ENCODE peak calls at places on chromosomes 13 and 19, in nine cellular contexts. One of them, this sample, is unnamed.
A peak's percentile ranks its signal among the peaks of the same experiment; 100 is the strongest.

GRCh38 chr13:89923731-89924130 is 1423.8 kb upstream of the MIR17HG start:
- DNase-seq in GM13976: no peak
- DNase-seq in activated CD8-positive, alpha-beta T cell treated with anti-CD3 and anti-CD28 coated beads for 36 hours: no peak
- DNase-seq in body of pancreas: no peak
- DNase-seq in ascending aorta: no peak
- DNase-seq in AG04449: no peak
- DNase-seq in CD8-positive, alpha-beta T cell: no peak
- DNase-seq in lower lobe of right lung: no peak
- DNase-seq in hepatocyte: no peak
- DNase-seq in this sample: no peak

GRCh38 chr13:66899955-66900354 is 330.2 kb downstream of the PCDH9 start:
- DNase-seq in GM13976: no peak
- DNase-seq in activated CD8-positive, alpha-beta T cell treated with anti-CD3 and anti-CD28 coated beads for 36 hours: no peak
- DNase-seq in body of pancreas: no peak
- DNase-seq in ascending aorta: no peak
- DNase-seq in AG04449: no peak
- DNase-seq in CD8-positive, alpha-beta T cell: no peak
- DNase-seq in lower lobe of right lung: no peak
- DNase-seq in hepatocyte: no peak
- DNase-seq in this sample: no peak

GRCh38 chr13:73913043-73913740 is 221.0 kb downstream of the KLF12 start:
- DNase-seq in GM13976: no peak
- DNase-seq in activated CD8-positive, alpha-beta T cell treated with anti-CD3 and anti-CD28 coated beads for 36 hours: no peak
- DNase-seq in body of pancreas: no peak
- DNase-seq in ascending aorta: no peak
- DNase-seq in AG04449: peak; percentile 19
- DNase-seq in CD8-positive, alpha-beta T cell: no peak
- DNase-seq in lower lobe of right lung: no peak
- DNase-seq in hepatocyte: no peak
- DNase-seq in this sample: no peak

GRCh38 chr19:19053508-19054314 is 10.1 kb upstream of the SLC25A42 start:
- DNase-seq in GM13976: peak; percentile 81
- DNase-seq in activated CD8-positive, alpha-beta T cell treated with anti-CD3 and anti-CD28 coated beads for 36 hours: peak; percentile 67
- DNase-seq in body of pancreas: peak; percentile 72
- DNase-seq in ascending aorta: no peak
- DNase-seq in AG04449: no peak
- DNase-seq in CD8-positive, alpha-beta T cell: peak; percentile 66
- DNase-seq in lower lobe of right lung: peak; percentile 76
- DNase-seq in hepatocyte: peak; percentile 78
- DNase-seq in this sample: peak; percentile 65

GRCh38 chr19:33110201-33110910 is 21.6 kb upstream of the WDR88 start:
- DNase-seq in GM13976: no peak
- DNase-seq in activated CD8-positive, alpha-beta T cell treated with anti-CD3 and anti-CD28 coated beads for 36 hours: no peak
- DNase-seq in body of pancreas: no peak
- DNase-seq in ascending aorta: no peak
- DNase-seq in AG04449: peak; percentile 21
- DNase-seq in CD8-positive, alpha-beta T cell: no peak
- DNase-seq in lower lobe of right lung: no peak
- DNase-seq in hepatocyte: no peak
- DNase-seq in this sample: no peak

GRCh38 chr19:30338878-30339623 is 33.1 kb upstream of the ZNF536 start:
- DNase-seq in GM13976: no peak
- DNase-seq in activated CD8-positive, alpha-beta T cell treated with anti-CD3 and anti-CD28 coated beads for 36 hours: no peak
- DNase-seq in body of pancreas: no peak
- DNase-seq in ascending aorta: no peak
- DNase-seq in AG04449: no peak
- DNase-seq in CD8-positive, alpha-beta T cell: no peak
- DNase-seq in lower lobe of right lung: no peak
- DNase-seq in hepatocyte: no peak
- DNase-seq in this sample: no peak

GRCh38 chr19:3336680-3337523 is 29.5 kb upstream of the NFIC start:
- DNase-seq in GM13976: peak; percentile 15
- DNase-seq in activated CD8-positive, alpha-beta T cell treated with anti-CD3 and anti-CD28 coated beads for 36 hours: no peak
- DNase-seq in body of pancreas: peak; percentile 99
- DNase-seq in ascending aorta: peak; percentile 97
- DNase-seq in AG04449: no peak
- DNase-seq in CD8-positive, alpha-beta T cell: no peak
- DNase-seq in lower lobe of right lung: peak; percentile 95
- DNase-seq in hepatocyte: peak; percentile 84
- DNase-seq in this sample: no peak

GRCh38 chr13:32309812-32310706 is 5.1 kb downstream of the ZAR1L start:
- DNase-seq in GM13976: peak; percentile 52
- DNase-seq in activated CD8-positive, alpha-beta T cell treated with anti-CD3 and anti-CD28 coated beads for 36 hours: peak; percentile 25
- DNase-seq in body of pancreas: peak; percentile 24
- DNase-seq in ascending aorta: no peak
- DNase-seq in AG04449: no peak
- DNase-seq in CD8-positive, alpha-beta T cell: peak; percentile 17
- DNase-seq in lower lobe of right lung: no peak
- DNase-seq in hepatocyte: peak; percentile 74
- DNase-seq in this sample: peak; percentile 59

GRCh38 chr13:97258801-97259200 is 36.7 kb downstream of the MBNL2 start:
- DNase-seq in GM13976: no peak
- DNase-seq in activated CD8-positive, alpha-beta T cell treated with anti-CD3 and anti-CD28 coated beads for 36 hours: no peak
- DNase-seq in body of pancreas: no peak
- DNase-seq in ascending aorta: no peak
- DNase-seq in AG04449: peak; percentile 56
- DNase-seq in CD8-positive, alpha-beta T cell: no peak
- DNase-seq in lower lobe of right lung: no peak
- DNase-seq in hepatocyte: no peak
- DNase-seq in this sample: no peak

GRCh38 chr13:28531195-28531955 is 36.4 kb upstream of the FLT1 start:
- DNase-seq in GM13976: peak; percentile 33
- DNase-seq in activated CD8-positive, alpha-beta T cell treated with anti-CD3 and anti-CD28 coated beads for 36 hours: no peak
- DNase-seq in body of pancreas: peak; percentile 16
- DNase-seq in ascending aorta: peak; percentile 70
- DNase-seq in AG04449: no peak
- DNase-seq in CD8-positive, alpha-beta T cell: no peak
- DNase-seq in lower lobe of right lung: peak; percentile 58
- DNase-seq in hepatocyte: peak; percentile 44
- DNase-seq in this sample: no peak

GRCh38 chr13:97856001-97856675 is 97.3 kb upstream of the IPO5 start:
- DNase-seq in GM13976: no peak
- DNase-seq in activated CD8-positive, alpha-beta T cell treated with anti-CD3 and anti-CD28 coated beads for 36 hours: no peak
- DNase-seq in body of pancreas: peak; percentile 28
- DNase-seq in ascending aorta: no peak
- DNase-seq in AG04449: no peak
- DNase-seq in CD8-positive, alpha-beta T cell: no peak
- DNase-seq in lower lobe of right lung: peak; percentile 49
- DNase-seq in hepatocyte: peak; percentile 21
- DNase-seq in this sample: no peak

GRCh38 chr13:37546087-37546486 is 52.5 kb downstream of the POSTN start:
- DNase-seq in GM13976: no peak
- DNase-seq in activated CD8-positive, alpha-beta T cell treated with anti-CD3 and anti-CD28 coated beads for 36 hours: no peak
- DNase-seq in body of pancreas: no peak
- DNase-seq in ascending aorta: no peak
- DNase-seq in AG04449: no peak
- DNase-seq in CD8-positive, alpha-beta T cell: no peak
- DNase-seq in lower lobe of right lung: no peak
- DNase-seq in hepatocyte: no peak
- DNase-seq in this sample: no peak

GRCh38 chr19:16268676-16269319 is 55.8 kb upstream of the KLF2 start:
- DNase-seq in GM13976: no peak
- DNase-seq in activated CD8-positive, alpha-beta T cell treated with anti-CD3 and anti-CD28 coated beads for 36 hours: peak; percentile 77
- DNase-seq in body of pancreas: no peak
- DNase-seq in ascending aorta: no peak
- DNase-seq in AG04449: no peak
- DNase-seq in CD8-positive, alpha-beta T cell: peak; percentile 54
- DNase-seq in lower lobe of right lung: no peak
- DNase-seq in hepatocyte: no peak
- DNase-seq in this sample: no peak

GRCh38 chr19:7692417-7693088 is 9.4 kb downstream of the FCER2 start:
- DNase-seq in GM13976: no peak
- DNase-seq in activated CD8-positive, alpha-beta T cell treated with anti-CD3 and anti-CD28 coated beads for 36 hours: peak; percentile 51
- DNase-seq in body of pancreas: no peak
- DNase-seq in ascending aorta: no peak
- DNase-seq in AG04449: no peak
- DNase-seq in CD8-positive, alpha-beta T cell: peak; percentile 29
- DNase-seq in lower lobe of right lung: no peak
- DNase-seq in hepatocyte: no peak
- DNase-seq in this sample: no peak

GRCh38 chr13:63948045-63948444 is 2532.4 kb upstream of the PCDH20 start:
- DNase-seq in GM13976: no peak
- DNase-seq in activated CD8-positive, alpha-beta T cell treated with anti-CD3 and anti-CD28 coated beads for 36 hours: no peak
- DNase-seq in body of pancreas: no peak
- DNase-seq in ascending aorta: no peak
- DNase-seq in AG04449: no peak
- DNase-seq in CD8-positive, alpha-beta T cell: no peak
- DNase-seq in lower lobe of right lung: no peak
- DNase-seq in hepatocyte: no peak
- DNase-seq in this sample: no peak

DNA sequence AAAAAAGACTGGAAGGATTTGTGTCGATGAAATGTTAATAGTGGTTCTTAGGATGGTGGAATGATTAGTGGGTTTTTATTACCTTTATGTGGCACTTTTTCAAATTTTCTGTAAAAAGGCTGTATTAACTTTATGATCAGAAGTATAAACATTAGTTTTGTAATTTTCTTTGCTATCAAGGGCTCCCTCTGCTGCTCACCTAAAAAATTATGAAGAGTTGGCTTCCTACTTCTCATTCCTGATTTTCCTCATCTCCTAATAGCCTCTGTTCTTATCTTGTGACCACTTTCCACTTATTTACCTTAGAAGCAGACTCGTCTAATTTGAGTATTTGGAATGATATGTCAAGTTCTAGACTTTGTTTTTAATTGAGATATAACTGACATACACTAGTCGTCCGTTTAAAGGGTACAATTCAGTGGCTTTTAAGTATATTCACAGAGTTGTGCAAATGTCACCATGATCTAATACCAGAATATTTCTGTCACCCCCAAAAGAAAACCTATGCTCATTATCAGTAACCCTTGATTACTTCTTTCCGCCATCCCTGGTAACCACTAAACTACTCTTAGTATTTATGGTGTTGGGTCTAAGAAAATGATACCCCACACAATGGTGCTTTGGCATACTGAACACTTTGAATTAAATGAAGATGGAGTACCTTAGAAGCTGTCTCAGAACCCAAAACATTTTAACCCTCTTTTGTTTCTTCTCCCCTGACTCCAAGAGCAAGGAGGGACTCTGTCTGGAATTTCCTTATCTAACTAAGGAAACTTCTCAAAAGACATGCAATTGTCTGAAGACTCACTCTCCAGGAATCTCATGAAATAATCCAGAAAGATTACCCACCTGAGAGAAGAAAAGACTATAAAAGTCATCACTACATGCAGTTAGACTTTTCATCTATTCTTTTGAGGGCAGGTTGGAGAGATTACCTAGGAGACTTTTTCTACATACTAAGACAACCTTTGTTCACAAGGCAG is 311.3 kb downstream of the DLEU7 start:
- DNase-seq in GM13976: no peak
- DNase-seq in activated CD8-positive, alpha-beta T cell treated with anti-CD3 and anti-CD28 coated beads for 36 hours: no peak
- DNase-seq in body of pancreas: no peak
- DNase-seq in ascending aorta: no peak
- DNase-seq in AG04449: no peak
- DNase-seq in CD8-positive, alpha-beta T cell: no peak
- DNase-seq in lower lobe of right lung: no peak
- DNase-seq in hepatocyte: peak; percentile 38
- DNase-seq in this sample: no peak
- TF ChIP-seq CTCF in GM13976: no peak
- TF ChIP-seq CTCF in activated CD8-positive, alpha-beta T cell treated with anti-CD3 and anti-CD28 coated beads for 36 hours: peak; percentile 50
- TF ChIP-seq CTCF in body of pancreas: peak; percentile 29
- TF ChIP-seq CTCF in ascending aorta: peak; percentile 46
- TF ChIP-seq CTCF in AG04449: peak; percentile 44
- TF ChIP-seq CTCF in CD8-positive, alpha-beta T cell: peak; percentile 29
- TF ChIP-seq CTCF in lower lobe of right lung: peak; percentile 59
- TF ChIP-seq CTCF in hepatocyte: peak; percentile 49
- TF ChIP-seq CTCF in this sample: no peak

DNA sequence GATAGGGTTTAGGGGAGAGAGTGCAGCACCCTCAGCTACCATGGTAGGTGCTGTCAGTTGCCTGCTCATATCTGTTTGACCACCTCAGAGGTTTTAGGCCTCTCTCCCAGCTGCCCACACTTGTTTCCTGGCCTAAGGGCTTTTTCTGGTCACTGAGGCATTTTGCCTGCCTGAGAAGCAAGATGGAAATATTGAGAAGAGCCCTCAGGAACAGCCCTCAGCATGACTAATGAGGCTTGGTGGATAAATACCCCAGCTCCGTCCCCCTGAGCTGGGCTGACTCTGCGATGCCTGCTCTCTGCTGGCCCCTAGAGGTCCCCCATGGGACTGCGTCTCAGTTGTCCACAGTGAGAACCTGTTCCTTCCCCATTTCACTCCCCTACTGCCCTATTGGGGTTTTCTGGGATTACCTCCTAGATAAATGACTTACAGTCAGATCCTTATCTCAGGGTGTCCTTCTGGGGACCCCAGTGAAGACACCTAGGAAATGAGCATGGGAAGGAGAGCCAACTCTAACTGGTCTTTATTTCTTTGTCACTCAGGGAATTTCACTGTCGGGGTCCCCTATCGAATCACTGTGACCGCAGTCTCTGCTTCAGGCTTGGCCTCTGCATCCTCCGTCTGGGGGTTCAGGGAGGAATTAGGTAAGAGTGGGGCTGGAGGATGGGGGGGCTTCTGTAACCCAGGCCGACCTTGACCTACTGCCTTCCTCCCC is 13.3 kb downstream of the PALM3 start:
- DNase-seq in GM13976: peak; percentile 80
- DNase-seq in activated CD8-positive, alpha-beta T cell treated with anti-CD3 and anti-CD28 coated beads for 36 hours: peak; percentile 85
- DNase-seq in body of pancreas: peak; percentile 61
- DNase-seq in ascending aorta: no peak
- DNase-seq in AG04449: no peak
- DNase-seq in CD8-positive, alpha-beta T cell: peak; percentile 79
- DNase-seq in lower lobe of right lung: peak; percentile 72
- DNase-seq in hepatocyte: peak; percentile 62
- DNase-seq in this sample: peak; percentile 74
- TF ChIP-seq CTCF in GM13976: peak; percentile 79
- TF ChIP-seq CTCF in activated CD8-positive, alpha-beta T cell treated with anti-CD3 and anti-CD28 coated beads for 36 hours: peak; percentile 96
- TF ChIP-seq CTCF in body of pancreas: peak; percentile 33
- TF ChIP-seq CTCF in ascending aorta: peak; percentile 41
- TF ChIP-seq CTCF in AG04449: peak; percentile 67
- TF ChIP-seq CTCF in CD8-positive, alpha-beta T cell: peak; percentile 94
- TF ChIP-seq CTCF in lower lobe of right lung: peak; percentile 91
- TF ChIP-seq CTCF in hepatocyte: peak; percentile 62
- TF ChIP-seq CTCF in this sample: peak; percentile 90

GRCh38 chr19:489418-490196 is 6.7 kb upstream of the MADCAM1 start:
- DNase-seq in GM13976: peak; percentile 36
- DNase-seq in activated CD8-positive, alpha-beta T cell treated with anti-CD3 and anti-CD28 coated beads for 36 hours: peak; percentile 28
- DNase-seq in body of pancreas: no peak
- DNase-seq in ascending aorta: no peak
- DNase-seq in AG04449: no peak
- DNase-seq in CD8-positive, alpha-beta T cell: no peak
- DNase-seq in lower lobe of right lung: no peak
- DNase-seq in hepatocyte: peak; percentile 59
- DNase-seq in this sample: peak; percentile 67
- TF ChIP-seq CTCF in GM13976: no peak
- TF ChIP-seq CTCF in activated CD8-positive, alpha-beta T cell treated with anti-CD3 and anti-CD28 coated beads for 36 hours: no peak
- TF ChIP-seq CTCF in body of pancreas: no peak
- TF ChIP-seq CTCF in ascending aorta: no peak
- TF ChIP-seq CTCF in AG04449: peak; percentile 6
- TF ChIP-seq CTCF in CD8-positive, alpha-beta T cell: no peak
- TF ChIP-seq CTCF in lower lobe of right lung: no peak
- TF ChIP-seq CTCF in hepatocyte: no peak
- TF ChIP-seq CTCF in this sample: no peak

DNA sequence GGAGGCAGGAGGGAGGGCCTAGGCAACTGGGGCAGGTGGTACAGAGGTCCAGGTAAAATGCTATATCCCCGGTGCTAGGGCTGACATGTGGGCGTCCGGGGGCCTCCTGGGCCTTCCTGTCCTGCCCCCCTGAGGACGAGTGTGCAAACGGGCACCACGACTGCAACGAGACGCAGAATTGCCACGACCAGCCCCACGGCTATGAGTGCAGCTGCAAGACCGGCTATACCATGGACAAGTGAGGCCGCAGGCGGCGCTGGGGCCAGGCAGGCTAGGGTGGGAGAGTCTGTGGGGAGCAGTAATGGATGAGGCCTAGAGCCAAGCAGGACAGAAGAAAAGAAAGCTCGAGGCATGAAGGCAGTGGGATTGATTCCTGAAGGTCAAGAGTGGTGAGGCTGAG is 21.3 kb downstream of the CNFN start:
- DNase-seq in GM13976: no peak
- DNase-seq in activated CD8-positive, alpha-beta T cell treated with anti-CD3 and anti-CD28 coated beads for 36 hours: no peak
- DNase-seq in body of pancreas: no peak
- DNase-seq in ascending aorta: no peak
- DNase-seq in AG04449: no peak
- DNase-seq in CD8-positive, alpha-beta T cell: no peak
- DNase-seq in lower lobe of right lung: no peak
- DNase-seq in hepatocyte: no peak
- DNase-seq in this sample: no peak
- TF ChIP-seq CTCF in GM13976: no peak
- TF ChIP-seq CTCF in activated CD8-positive, alpha-beta T cell treated with anti-CD3 and anti-CD28 coated beads for 36 hours: no peak
- TF ChIP-seq CTCF in body of pancreas: no peak
- TF ChIP-seq CTCF in ascending aorta: no peak
- TF ChIP-seq CTCF in AG04449: no peak
- TF ChIP-seq CTCF in CD8-positive, alpha-beta T cell: no peak
- TF ChIP-seq CTCF in lower lobe of right lung: no peak
- TF ChIP-seq CTCF in hepatocyte: no peak
- TF ChIP-seq CTCF in this sample: no peak

This sample was measured in GM20000.